ENCODE peak calls at places on chromosome 15, in six cellular contexts. S is HT-29; M is Caki2; V is HTR-8/SVneo; X is Kasumi-1; J is stimulated activated effector memory CD8-positive, alpha-beta T cell treated with anti-CD3 and anti-CD28 coated beads, Interleukin-12 subunit alpha, Interleukin-12 subunit beta, amount 100 ng/mL, for 72 hours. F is an unnamed sample.

GRCh38 chr15:58546635-58547627 is 115.1 kb downstream of the LIPC start:
- DNase-seq in X (no peak), M (peak; percentile 87), J (no peak), V (peak; percentile 79), S (peak; percentile 45), F (peak; percentile 69)

GRCh38 chr15:82150645-82151044 is 104.8 kb upstream of the MEX3B start:
- DNase-seq in S (no peak), J (no peak), X (no peak), M (no peak), V (no peak), F (no peak)

GRCh38 chr15:53038542-53038941 is 248.4 kb upstream of the ONECUT1 start:
- DNase-seq in S (no peak), V (no peak), J (no peak), X (no peak), M (no peak), F (no peak)

GRCh38 chr15:67708500-67708899 is 116.8 kb upstream of the SKOR1 start:
- DNase-seq in J (no peak), V (no peak), X (no peak), S (no peak), M (no peak), F (no peak)

GRCh38 chr15:94004697-94005096 is 226.7 kb upstream of the MCTP2 start:
- DNase-seq in X (no peak), J (no peak), V (no peak), M (no peak), S (no peak), F (no peak)

GRCh38 chr15:56923174-56923579 is 4.7 kb downstream of the TCF12 start:
- DNase-seq in V (no peak), J (no peak), M (no peak), S (peak; percentile 38), X (no peak), F (no peak)

GRCh38 chr15:91338763-91339162 is 238.7 kb downstream of the SV2B start:
- DNase-seq in J (no peak), S (peak; percentile 30), M (no peak), X (peak; percentile 50), V (no peak), F (no peak)

GRCh38 chr15:77455696-77456293 is 35.1 kb downstream of the HMG20A start:
- DNase-seq in S (peak; percentile 16), J (no peak), X (no peak), V (no peak), M (peak; percentile 8), F (no peak)

GRCh38 chr15:57376695-57377477 is 581 bp downstream of the CGNL1 start:
- DNase-seq in M (peak; percentile 8), S (peak; percentile 22), X (no peak), V (peak; percentile 26), J (no peak), F (no peak)

GRCh38 chr15:40439461-40440299 is 1.1 kb upstream of the BAHD1 start:
- DNase-seq in V (no peak), S (peak; percentile 68), J (no peak), X (no peak), M (peak; percentile 16), F (peak; percentile 84)

GRCh38 chr15:87575896-87576295 is 680.6 kb downstream of the NTRK3 start:
- DNase-seq in M (no peak), V (no peak), S (no peak), J (no peak), X (no peak), F (no peak)

F was measured in H54.